ENCODE peak calls at places on chromosome 10, in four cellular contexts. K is choroid plexus epithelial cell, Q is thyroid gland, F is fibroblast of mammary gland. W is an unnamed sample.

GRCh38 chr10:75395171-75395954 is 6.2 kb downstream of the ZNF503 start:
- DNase-seq in K (no peak), Q (peak; percentile 55), F (peak; percentile 21), W (peak; percentile 51)

GRCh38 chr10:63105811-63106755 is 27.0 kb upstream of the NRBF2 start:
- DNase-seq in F (peak; percentile 55), Q (no peak), K (peak; percentile 70), W (peak; percentile 56)

GRCh38 chr10:29788113-29788512 is 153.3 kb upstream of the SVIL start:
- DNase-seq in Q (no peak), F (no peak), K (no peak), W (no peak)

GRCh38 chr10:91335147-91335546 is 75.0 kb upstream of the HECTD2 start:
- DNase-seq in K (no peak), F (no peak), Q (no peak), W (no peak)

GRCh38 chr10:84339025-84339424 is 10.6 kb downstream of the CCSER2 start:
- DNase-seq in Q (no peak), K (no peak), F (no peak), W (no peak)

GRCh38 chr10:102220612-102221011 is 5.5 kb upstream of the ELOVL3 start:
- DNase-seq in K (no peak), F (no peak), Q (no peak), W (no peak)

GRCh38 chr10:88525371-88526079 is 57.6 kb downstream of the RNLS start:
- DNase-seq in K (peak; percentile 89), F (peak; percentile 77), Q (peak; percentile 57), W (peak; percentile 73)

GRCh38 chr10:113627836-113628235 is 36.0 kb downstream of the NRAP start:
- DNase-seq in K (no peak), F (no peak), Q (no peak), W (no peak)

GRCh38 chr10:60661627-60662026 is 116.7 kb upstream of the CDK1 start:
- DNase-seq in Q (no peak), K (peak; percentile 93), F (peak; percentile 12), W (peak; percentile 81)

GRCh38 chr10:68231106-68231901 is 609 bp downstream of the ATOH7 start:
- DNase-seq in F (peak; percentile 58), K (peak; percentile 62), Q (peak; percentile 40), W (peak; percentile 64)

GRCh38 chr10:111840546-111840945 is 343.0 kb downstream of the GPAM start:
- DNase-seq in K (no peak), F (no peak), Q (no peak), W (no peak)

GRCh38 chr10:69527961-69528360 is 45.3 kb downstream of the NEUROG3 start:
- DNase-seq in Q (no peak), K (no peak), F (no peak), W (no peak)

GRCh38 chr10:11846542-11846941 is 23.4 kb downstream of the PROSER2 start:
- DNase-seq in K (no peak), Q (peak; percentile 78), F (no peak), W (no peak)

GRCh38 chr10:36163827-36164226 is 521.7 kb upstream of the FZD8 start:
- DNase-seq in K (peak; percentile 60), F (peak; percentile 54), Q (no peak), W (no peak)

GRCh38 chr10:47383254-47384147 is 592 bp downstream of the ZNF488 start:
- DNase-seq in F (no peak), Q (no peak), K (no peak), W (no peak)

DNA sequence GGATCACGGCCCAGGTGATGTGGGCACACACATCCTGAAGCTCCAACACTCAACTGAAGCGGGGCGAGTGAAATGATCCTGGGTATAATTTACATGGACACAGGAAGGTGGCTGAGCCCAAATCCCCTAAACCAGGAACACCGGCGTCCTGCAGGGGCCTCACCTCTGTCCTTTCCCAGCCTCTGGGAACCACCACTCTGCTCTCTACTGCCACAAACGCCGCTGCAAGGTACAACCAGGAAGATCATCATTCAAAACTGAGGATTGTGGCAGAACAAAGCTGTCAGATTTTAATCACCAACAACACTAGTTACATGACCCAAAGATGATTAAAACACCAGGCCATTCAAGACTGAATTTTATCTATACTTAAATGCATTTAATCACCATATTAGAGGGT is 104.0 kb downstream of the DIP2C start:
- DNase-seq in F (no peak), Q (no peak), K (no peak), W (no peak)
- H3K4me3 ChIP-seq in F (no peak overlapping the region), Q (no peak overlapping the region), K (no peak overlapping the region), W (no peak overlapping the region)

GRCh38 chr10:66925896-66926719 is at the start of gene LRRTM3:
- DNase-seq in Q (peak; percentile 49), F (peak; percentile 38), K (peak; percentile 84), W (peak; percentile 78)
- TF ChIP-seq CTCF in Q (peak; percentile 35), F (peak; percentile 50), K (peak; percentile 79), W (peak; percentile 78)

DNA sequence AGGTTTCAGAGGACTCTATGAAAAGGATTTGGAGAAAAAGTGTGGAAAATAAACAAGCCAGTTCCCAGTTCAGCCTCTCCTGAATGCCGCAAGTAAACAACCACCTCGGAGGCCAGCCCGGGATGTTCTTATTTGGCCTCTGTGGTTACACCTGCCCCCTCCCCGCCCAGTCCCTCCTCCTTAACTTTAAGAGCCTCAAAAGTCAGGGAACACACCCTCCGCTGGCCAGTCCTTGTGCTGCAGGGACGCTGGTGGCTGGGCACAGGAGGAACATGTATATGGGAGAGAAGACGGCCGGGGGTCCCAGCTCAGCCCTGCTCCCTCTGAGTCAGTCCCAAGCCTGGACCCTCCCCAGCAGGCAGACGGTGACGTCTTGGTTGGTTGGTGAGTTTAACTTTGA is 6.1 kb downstream of the CHST3 start:
- DNase-seq in Q (peak; percentile 54), K (no peak), F (no peak), W (peak; percentile 37)
- H3K4me3 ChIP-seq in Q (no peak overlapping the region), K (no peak overlapping the region), F (no peak overlapping the region), W (no peak overlapping the region)

GRCh38 chr10:129888784-129889616 is 75.1 kb downstream of the EBF3 start:
- DNase-seq in Q (peak; percentile 38), F (peak; percentile 34), K (peak; percentile 52), W (no peak)
- TF ChIP-seq CTCF in Q (peak; percentile 33), F (peak; percentile 54), K (peak; percentile 81), W (peak; percentile 53)

GRCh38 chr10:93074597-93075368 is 1.1 kb downstream of the CYP26A1 start:
- DNase-seq in K (no peak), Q (no peak), F (no peak), W (no peak)

GRCh38 chr10:93075369-93076221 is 1.9 kb downstream of the CYP26A1 start:
- DNase-seq in Q (no peak), K (no peak), F (no peak), W (no peak)

GRCh38 chr10:93073539-93074136 is at the start of gene CYP26A1:
- DNase-seq in K (no peak), F (no peak), Q (no peak), W (no peak)

GRCh38 chr10:93072713-93073538 is 767 bp upstream of the CYP26A1 start:
- DNase-seq in F (no peak), Q (no peak), K (no peak), W (no peak)

DNA sequence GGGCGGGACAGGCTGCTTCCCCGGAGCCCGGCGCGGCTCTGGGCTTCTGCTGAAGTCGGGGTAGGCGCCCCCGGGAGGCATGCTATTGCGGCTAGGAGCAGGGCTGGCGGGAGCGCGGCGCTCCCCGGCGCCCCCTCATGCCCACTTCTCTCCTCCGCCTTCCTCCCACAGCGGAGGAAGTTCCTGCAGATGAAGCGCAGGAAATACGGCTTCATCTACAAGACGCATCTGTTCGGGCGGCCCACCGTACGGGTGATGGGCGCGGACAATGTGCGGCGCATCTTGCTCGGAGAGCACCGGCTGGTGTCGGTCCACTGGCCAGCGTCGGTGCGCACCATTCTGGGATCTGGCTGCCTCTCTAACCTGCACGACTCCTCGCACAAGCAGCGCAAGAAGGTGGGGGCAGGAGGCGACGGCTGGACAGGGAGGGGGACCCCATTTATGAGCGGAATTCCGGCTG is 474 bp downstream of the CYP26A1 start:
- DNase-seq in Q (no peak), K (no peak), F (no peak), W (no peak)
- H3K4me3 ChIP-seq in Q (no peak overlapping the region), K (no peak overlapping the region), F (no peak overlapping the region), W (no peak overlapping the region)

W was measured in astrocyte of the spinal cord.